ENCODE peak calls at places on chromosomes 11 and 22, in four cellular contexts. D is thoracic aorta, E is testis, T is breast epithelium. B is an unnamed sample.
A peak's percentile ranks its signal among the peaks of the same experiment; 100 is the strongest.

GRCh38 chr11:111330234-111330893 is 32.0 kb downstream of the POU2AF3 start:
- DNase-seq in T (no peak), E (no peak), D (no peak), B (no peak)

GRCh38 chr11:95917188-95918036 is 6.5 kb downstream of the MTMR2 start:
- DNase-seq in D (no peak), T (no peak), E (no peak), B (no peak)

GRCh38 chr22:47136671-47137070 is 374.2 kb downstream of the TBC1D22A start:
- DNase-seq in D (no peak), T (no peak), E (no peak), B (no peak)

GRCh38 chr22:41912338-41913039 is 2.4 kb downstream of the SHISA8 start:
- DNase-seq in E (no peak), D (no peak), T (no peak), B (no peak)

GRCh38 chr11:130719516-130719915 is 196.8 kb downstream of the SNX19 start:
- DNase-seq in D (no peak), T (no peak), E (no peak), B (no peak)

GRCh38 chr11:59028105-59028504 is 58.0 kb upstream of the GLYATL1B start:
- DNase-seq in E (no peak), T (no peak), D (no peak), B (no peak)

GRCh38 chr11:14451825-14452224 is 47.8 kb downstream of the COPB1 start:
- DNase-seq in D (no peak), E (no peak), T (no peak), B (no peak)

GRCh38 chr11:94796863-94797262 is 28.7 kb downstream of the AMOTL1 start:
- DNase-seq in T (no peak), D (no peak), E (no peak), B (no peak)

GRCh38 chr11:108340958-108341357 is 118.1 kb downstream of the ATM start:
- DNase-seq in D (no peak), T (peak; percentile 20), E (no peak), B (no peak)

GRCh38 chr22:27624705-27625104 is 176.9 kb downstream of the MN1 start:
- DNase-seq in D (no peak), T (no peak), E (no peak), B (no peak)

GRCh38 chr11:106288057-106288456 is 210.6 kb downstream of the AASDHPPT start:
- DNase-seq in T (no peak), E (no peak), D (no peak), B (no peak)

GRCh38 chr11:86570457-86570856 is 102.0 kb downstream of the ME3 start:
- DNase-seq in T (no peak), D (no peak), E (no peak), B (no peak)

GRCh38 chr11:1140642-1141490 is 16.9 kb upstream of the MUC5AC start:
- DNase-seq in E (no peak), D (no peak), T (no peak), B (peak; percentile 8)

GRCh38 chr11:115433376-115433775 is 70.8 kb downstream of the CADM1 start:
- DNase-seq in T (no peak), E (no peak), D (no peak), B (no peak)

GRCh38 chr11:85758480-85759039 is 52.4 kb downstream of the SYTL2 start:
- DNase-seq in T (no peak), D (no peak), E (no peak), B (no peak)

GRCh38 chr22:44928711-44929347 is 81.0 kb downstream of the PHF21B start:
- DNase-seq in T (no peak), D (no peak), E (no peak), B (no peak)

GRCh38 chr22:28329582-28330073 is 350.0 kb downstream of the TTC28 start:
- DNase-seq in D (no peak), E (no peak), T (no peak), B (no peak)

GRCh38 chr11:12909866-12910265 is 99.2 kb upstream of the RASSF10 start:
- DNase-seq in T (no peak), E (no peak), D (no peak), B (no peak)

GRCh38 chr22:29253561-29254282 is 14.1 kb downstream of the RHBDD3 start:
- DNase-seq in E (no peak), T (no peak), D (no peak), B (no peak)

GRCh38 chr11:12502950-12503579 is 125.7 kb downstream of the PARVA start:
- DNase-seq in T (no peak), D (no peak), E (no peak), B (no peak)

GRCh38 chr22:33006220-33006954 is 51.8 kb downstream of the SYN3 start:
- DNase-seq in E (no peak), D (no peak), T (no peak), B (no peak)

GRCh38 chr11:35354644-35355043 is 64.7 kb downstream of the SLC1A2 start:
- DNase-seq in D (no peak), E (no peak), T (no peak), B (no peak)

GRCh38 chr11:86172894-86173293 is 71.7 kb upstream of the EED start:
- DNase-seq in D (no peak), T (no peak), E (no peak), B (no peak)

GRCh38 chr11:27296406-27296994 is 66.5 kb downstream of the CCDC34 start:
- DNase-seq in E (no peak), D (no peak), T (no peak), B (no peak)

GRCh38 chr11:125313271-125314222 is 149.0 kb downstream of the PKNOX2 start:
- DNase-seq in E (no peak), D (no peak), T (no peak), B (no peak)

GRCh38 chr11:125312391-125312790 is 147.8 kb downstream of the PKNOX2 start:
- DNase-seq in D (no peak), E (no peak), T (no peak), B (no peak)

GRCh38 chr11:125315088-125315740 is 150.7 kb downstream of the PKNOX2 start:
- DNase-seq in D (no peak), T (no peak), E (peak; percentile 48), B (no peak)

GRCh38 chr11:125312812-125313211 is 148.3 kb downstream of the PKNOX2 start:
- DNase-seq in E (no peak), D (no peak), T (no peak), B (no peak)

GRCh38 chr11:125314264-125315087 is 149.9 kb downstream of the PKNOX2 start:
- DNase-seq in T (no peak), D (no peak), E (peak; percentile 26), B (no peak)
- TF ChIP-seq CTCF in T (no peak), D (no peak), E (no peak), B (no peak)

GRCh38 chr11:134556186-134556585 is 144.1 kb upstream of the B3GAT1 start:
- DNase-seq in T (peak; percentile 5), E (peak; percentile 5), D (no peak), B (no peak)

GRCh38 chr11:134557571-134558257 is 145.7 kb upstream of the B3GAT1 start:
- DNase-seq in T (no peak), D (no peak), E (no peak), B (no peak)

GRCh38 chr11:134554861-134555260 is 142.8 kb upstream of the B3GAT1 start:
- DNase-seq in E (peak; percentile 2), T (no peak), D (no peak), B (no peak)

GRCh38 chr11:134554106-134554505 is 142.1 kb upstream of the B3GAT1 start:
- DNase-seq in E (peak; percentile 7), T (peak; percentile 9), D (no peak), B (no peak)

DNA sequence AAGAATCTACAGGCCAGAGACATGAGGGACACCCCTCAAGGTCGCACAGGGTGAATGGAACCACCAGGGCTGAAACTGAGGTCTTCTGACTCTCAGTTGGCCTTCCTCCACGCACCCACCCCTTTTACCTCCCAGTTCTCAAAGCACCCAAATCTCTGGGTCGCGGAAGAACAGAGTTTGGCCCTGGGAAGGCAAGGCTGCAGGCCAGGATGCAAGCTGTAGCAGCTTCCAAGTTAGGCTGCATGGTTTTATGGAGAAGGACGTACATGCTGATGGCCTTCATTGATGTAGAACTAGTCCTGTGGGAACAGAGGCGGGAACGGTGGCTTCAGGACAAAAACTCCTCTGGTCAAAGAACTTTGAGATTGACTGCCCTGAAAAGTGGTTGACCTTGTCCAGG is 143.5 kb upstream of the B3GAT1 start:
- DNase-seq in E (peak; percentile 10), T (no peak), D (no peak), B (no peak)
- TF ChIP-seq CTCF in E (no peak), T (no peak), D (no peak), B (no peak)

GRCh38 chr11:133824593-133824992 is 20.7 kb downstream of the SPATA19 start:
- DNase-seq in D (no peak), E (no peak), T (no peak), B (no peak)

GRCh38 chr11:133823211-133823610 is 22.1 kb downstream of the SPATA19 start:
- DNase-seq in T (no peak), D (no peak), E (no peak), B (no peak)

GRCh38 chr11:133819114-133819513 is 26.2 kb downstream of the SPATA19 start:
- DNase-seq in T (no peak), E (no peak), D (no peak), B (no peak)

GRCh38 chr11:133819916-133820315 is 25.4 kb downstream of the SPATA19 start:
- DNase-seq in E (no peak), T (no peak), D (no peak), B (no peak)

GRCh38 chr11:133821776-133822175 is 23.5 kb downstream of the SPATA19 start:
- DNase-seq in T (no peak), D (no peak), E (peak; percentile 87), B (peak; percentile 55)
- TF ChIP-seq CTCF in T (no peak), D (no peak), E (peak; percentile 63), B (peak; percentile 90)

GRCh38 chr11:97516688-97517087 is 1126.9 kb downstream of the JRKL start:
- DNase-seq in T (no peak), D (no peak), E (no peak), B (no peak)
- TF ChIP-seq CTCF in T (no peak), D (no peak), E (no peak), B (no peak)

DNA sequence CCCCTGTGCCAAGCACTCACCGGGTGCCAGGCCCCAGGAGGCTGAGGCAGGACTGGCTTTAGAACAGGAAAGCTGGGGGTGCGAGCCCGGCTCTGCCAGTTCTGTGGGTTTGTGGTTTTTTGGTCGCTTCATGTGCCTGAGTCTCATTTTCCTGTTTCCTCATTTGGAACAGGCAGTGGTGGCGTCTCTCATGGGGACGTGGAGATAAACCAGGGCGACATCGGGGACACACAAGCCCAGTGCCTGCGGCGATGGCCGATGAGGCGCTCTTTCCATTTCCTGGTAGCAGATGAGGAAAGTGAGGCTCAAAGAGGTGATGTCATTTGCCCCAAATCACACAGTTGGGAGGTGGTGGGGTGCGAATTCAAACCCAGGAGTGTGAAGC is 20.8 kb upstream of the CHKA start:
- DNase-seq in D (no peak), E (no peak), T (peak; percentile 93), B (no peak)
- TF ChIP-seq CTCF in D (no peak), E (no peak), T (no peak), B (no peak)